ENCODE peak calls at places on chromosome 12, in eight cellular contexts. One of them, this sample, is unnamed.

GRCh38 chr12:46508651-46509050 is 136.1 kb upstream of the SLC38A2 start:
- DNase-seq in sigmoid colon: no peak
- DNase-seq in CD8-positive, alpha-beta T cell: no peak
- DNase-seq in endodermal cell: no peak
- DNase-seq in heart left ventricle: no peak
- DNase-seq in tibial nerve: no peak
- DNase-seq in dorsolateral prefrontal cortex: no peak
- DNase-seq in cardiac muscle cell: no peak
- DNase-seq in this sample: no peak

GRCh38 chr12:80714055-80714454 is 2.7 kb upstream of the MYF5 start:
- DNase-seq in sigmoid colon: no peak
- DNase-seq in CD8-positive, alpha-beta T cell: no peak
- DNase-seq in endodermal cell: peak; percentile 89
- DNase-seq in heart left ventricle: no peak
- DNase-seq in tibial nerve: no peak
- DNase-seq in dorsolateral prefrontal cortex: no peak
- DNase-seq in cardiac muscle cell: peak; percentile 60
- DNase-seq in this sample: no peak

GRCh38 chr12:84730561-84731162 is 181.9 kb downstream of the SLC6A15 start:
- DNase-seq in sigmoid colon: no peak
- DNase-seq in CD8-positive, alpha-beta T cell: no peak
- DNase-seq in endodermal cell: peak; percentile 56
- DNase-seq in heart left ventricle: no peak
- DNase-seq in tibial nerve: no peak
- DNase-seq in dorsolateral prefrontal cortex: no peak
- DNase-seq in cardiac muscle cell: no peak
- DNase-seq in this sample: no peak

GRCh38 chr12:51923506-51924365 is 16.4 kb downstream of the ACVRL1 start:
- DNase-seq in sigmoid colon: peak; percentile 79
- DNase-seq in CD8-positive, alpha-beta T cell: peak; percentile 37
- DNase-seq in endodermal cell: peak; percentile 93
- DNase-seq in heart left ventricle: peak; percentile 66
- DNase-seq in tibial nerve: peak; percentile 60
- DNase-seq in dorsolateral prefrontal cortex: no peak
- DNase-seq in cardiac muscle cell: peak; percentile 56
- DNase-seq in this sample: peak; percentile 59

GRCh38 chr12:6326316-6326959 is 15.4 kb downstream of the TNFRSF1A start:
- DNase-seq in sigmoid colon: peak; percentile 93
- DNase-seq in CD8-positive, alpha-beta T cell: no peak
- DNase-seq in endodermal cell: peak; percentile 93
- DNase-seq in heart left ventricle: peak; percentile 57
- DNase-seq in tibial nerve: no peak
- DNase-seq in dorsolateral prefrontal cortex: no peak
- DNase-seq in cardiac muscle cell: peak; percentile 80
- DNase-seq in this sample: no peak

GRCh38 chr12:75834591-75834990 is 197.0 kb downstream of the PHLDA1 start:
- DNase-seq in sigmoid colon: no peak
- DNase-seq in CD8-positive, alpha-beta T cell: no peak
- DNase-seq in endodermal cell: no peak
- DNase-seq in heart left ventricle: no peak
- DNase-seq in tibial nerve: no peak
- DNase-seq in dorsolateral prefrontal cortex: no peak
- DNase-seq in cardiac muscle cell: no peak
- DNase-seq in this sample: no peak

GRCh38 chr12:1212529-1212928 is 221.5 kb downstream of the ERC1 start:
- DNase-seq in sigmoid colon: no peak
- DNase-seq in CD8-positive, alpha-beta T cell: no peak
- DNase-seq in endodermal cell: peak; percentile 66
- DNase-seq in heart left ventricle: no peak
- DNase-seq in tibial nerve: no peak
- DNase-seq in dorsolateral prefrontal cortex: no peak
- DNase-seq in cardiac muscle cell: peak; percentile 48
- DNase-seq in this sample: no peak

GRCh38 chr12:132717531-132718387 is 7.1 kb downstream of the PGAM5 start:
- DNase-seq in sigmoid colon: no peak
- DNase-seq in CD8-positive, alpha-beta T cell: no peak
- DNase-seq in endodermal cell: peak; percentile 69
- DNase-seq in heart left ventricle: no peak
- DNase-seq in tibial nerve: no peak
- DNase-seq in dorsolateral prefrontal cortex: no peak
- DNase-seq in cardiac muscle cell: no peak
- DNase-seq in this sample: no peak

GRCh38 chr12:75579552-75579951 is 68.1 kb upstream of the KRR1 start:
- DNase-seq in sigmoid colon: no peak
- DNase-seq in CD8-positive, alpha-beta T cell: no peak
- DNase-seq in endodermal cell: no peak
- DNase-seq in heart left ventricle: no peak
- DNase-seq in tibial nerve: no peak
- DNase-seq in dorsolateral prefrontal cortex: no peak
- DNase-seq in cardiac muscle cell: no peak
- DNase-seq in this sample: no peak

GRCh38 chr12:42977451-42978230 is 388.1 kb upstream of the PRICKLE1 start:
- DNase-seq in sigmoid colon: no peak
- DNase-seq in CD8-positive, alpha-beta T cell: no peak
- DNase-seq in endodermal cell: no peak
- DNase-seq in heart left ventricle: no peak
- DNase-seq in tibial nerve: no peak
- DNase-seq in dorsolateral prefrontal cortex: no peak
- DNase-seq in cardiac muscle cell: no peak
- DNase-seq in this sample: no peak

GRCh38 chr12:55940065-55940732 is 9.2 kb downstream of the DGKA start:
- DNase-seq in sigmoid colon: peak; percentile 93
- DNase-seq in CD8-positive, alpha-beta T cell: peak; percentile 85
- DNase-seq in endodermal cell: peak; percentile 99
- DNase-seq in heart left ventricle: peak; percentile 87
- DNase-seq in tibial nerve: peak; percentile 93
- DNase-seq in dorsolateral prefrontal cortex: peak; percentile 88
- DNase-seq in cardiac muscle cell: peak; percentile 88
- DNase-seq in this sample: peak; percentile 90

GRCh38 chr12:27142102-27142721 is 59.8 kb upstream of the C12orf71 start:
- DNase-seq in sigmoid colon: peak; percentile 79
- DNase-seq in CD8-positive, alpha-beta T cell: peak; percentile 22
- DNase-seq in endodermal cell: peak; percentile 92
- DNase-seq in heart left ventricle: peak; percentile 61
- DNase-seq in tibial nerve: peak; percentile 80
- DNase-seq in dorsolateral prefrontal cortex: peak; percentile 45
- DNase-seq in cardiac muscle cell: peak; percentile 85
- DNase-seq in this sample: peak; percentile 68

GRCh38 chr12:57154076-57154475 is 6.7 kb upstream of the LRP1-AS start:
- DNase-seq in sigmoid colon: peak; percentile 62
- DNase-seq in CD8-positive, alpha-beta T cell: no peak
- DNase-seq in endodermal cell: no peak
- DNase-seq in heart left ventricle: no peak
- DNase-seq in tibial nerve: no peak
- DNase-seq in dorsolateral prefrontal cortex: no peak
- DNase-seq in cardiac muscle cell: no peak
- DNase-seq in this sample: no peak

GRCh38 chr12:94193168-94193567 is 44.8 kb downstream of the PLXNC1 start:
- DNase-seq in sigmoid colon: no peak
- DNase-seq in CD8-positive, alpha-beta T cell: no peak
- DNase-seq in endodermal cell: no peak
- DNase-seq in heart left ventricle: no peak
- DNase-seq in tibial nerve: no peak
- DNase-seq in dorsolateral prefrontal cortex: no peak
- DNase-seq in cardiac muscle cell: no peak
- DNase-seq in this sample: no peak

GRCh38 chr12:95218852-95219171 is 1.2 kb downstream of the VEZT start:
- DNase-seq in sigmoid colon: no peak
- DNase-seq in CD8-positive, alpha-beta T cell: peak; percentile 38
- DNase-seq in endodermal cell: no peak
- DNase-seq in heart left ventricle: no peak
- DNase-seq in tibial nerve: no peak
- DNase-seq in dorsolateral prefrontal cortex: no peak
- DNase-seq in cardiac muscle cell: peak; percentile 15
- DNase-seq in this sample: no peak

GRCh38 chr12:84772281-84772680 is 140.3 kb downstream of the SLC6A15 start:
- DNase-seq in sigmoid colon: no peak
- DNase-seq in CD8-positive, alpha-beta T cell: no peak
- DNase-seq in endodermal cell: no peak
- DNase-seq in heart left ventricle: no peak
- DNase-seq in tibial nerve: no peak
- DNase-seq in dorsolateral prefrontal cortex: no peak
- DNase-seq in cardiac muscle cell: no peak
- DNase-seq in this sample: no peak

GRCh38 chr12:92505373-92506340 is 197.1 kb upstream of the PLEKHG7 start:
- DNase-seq in sigmoid colon: peak; percentile 89
- DNase-seq in CD8-positive, alpha-beta T cell: peak; percentile 45
- DNase-seq in endodermal cell: no peak
- DNase-seq in heart left ventricle: peak; percentile 68
- DNase-seq in tibial nerve: peak; percentile 81
- DNase-seq in dorsolateral prefrontal cortex: peak; percentile 30
- DNase-seq in cardiac muscle cell: no peak
- DNase-seq in this sample: peak; percentile 82

GRCh38 chr12:91722072-91722471 is 423.6 kb downstream of the BTG1 start:
- DNase-seq in sigmoid colon: no peak
- DNase-seq in CD8-positive, alpha-beta T cell: no peak
- DNase-seq in endodermal cell: no peak
- DNase-seq in heart left ventricle: no peak
- DNase-seq in tibial nerve: no peak
- DNase-seq in dorsolateral prefrontal cortex: no peak
- DNase-seq in cardiac muscle cell: no peak
- DNase-seq in this sample: no peak

GRCh38 chr12:67720383-67720856 is 71.9 kb downstream of the DYRK2 start:
- DNase-seq in sigmoid colon: peak; percentile 67
- DNase-seq in CD8-positive, alpha-beta T cell: no peak
- DNase-seq in endodermal cell: peak; percentile 40
- DNase-seq in heart left ventricle: peak; percentile 52
- DNase-seq in tibial nerve: no peak
- DNase-seq in dorsolateral prefrontal cortex: no peak
- DNase-seq in cardiac muscle cell: no peak
- DNase-seq in this sample: peak; percentile 76

GRCh38 chr12:132812631-132813305 is 15.9 kb downstream of the GOLGA3 start:
- DNase-seq in sigmoid colon: no peak
- DNase-seq in CD8-positive, alpha-beta T cell: peak; percentile 42
- DNase-seq in endodermal cell: no peak
- DNase-seq in heart left ventricle: no peak
- DNase-seq in tibial nerve: no peak
- DNase-seq in dorsolateral prefrontal cortex: no peak
- DNase-seq in cardiac muscle cell: no peak
- DNase-seq in this sample: no peak

GRCh38 chr12:20044836-20045235 is 323.5 kb upstream of the PDE3A start:
- DNase-seq in sigmoid colon: no peak
- DNase-seq in CD8-positive, alpha-beta T cell: no peak
- DNase-seq in endodermal cell: no peak
- DNase-seq in heart left ventricle: no peak
- DNase-seq in tibial nerve: no peak
- DNase-seq in dorsolateral prefrontal cortex: no peak
- DNase-seq in cardiac muscle cell: no peak
- DNase-seq in this sample: no peak

GRCh38 chr12:106709068-106709511 is 65.4 kb upstream of the RIC8B start:
- DNase-seq in sigmoid colon: no peak
- DNase-seq in CD8-positive, alpha-beta T cell: no peak
- DNase-seq in endodermal cell: peak; percentile 65
- DNase-seq in heart left ventricle: no peak
- DNase-seq in tibial nerve: no peak
- DNase-seq in dorsolateral prefrontal cortex: no peak
- DNase-seq in cardiac muscle cell: no peak
- DNase-seq in this sample: no peak
- TF ChIP-seq CTCF in sigmoid colon: no peak
- TF ChIP-seq CTCF in CD8-positive, alpha-beta T cell: no peak
- TF ChIP-seq CTCF in endodermal cell: peak; percentile 60
- TF ChIP-seq CTCF in heart left ventricle: no peak
- TF ChIP-seq CTCF in tibial nerve: no peak
- TF ChIP-seq CTCF in dorsolateral prefrontal cortex: no peak
- TF ChIP-seq CTCF in cardiac muscle cell: no peak
- TF ChIP-seq CTCF in this sample: no peak

DNA sequence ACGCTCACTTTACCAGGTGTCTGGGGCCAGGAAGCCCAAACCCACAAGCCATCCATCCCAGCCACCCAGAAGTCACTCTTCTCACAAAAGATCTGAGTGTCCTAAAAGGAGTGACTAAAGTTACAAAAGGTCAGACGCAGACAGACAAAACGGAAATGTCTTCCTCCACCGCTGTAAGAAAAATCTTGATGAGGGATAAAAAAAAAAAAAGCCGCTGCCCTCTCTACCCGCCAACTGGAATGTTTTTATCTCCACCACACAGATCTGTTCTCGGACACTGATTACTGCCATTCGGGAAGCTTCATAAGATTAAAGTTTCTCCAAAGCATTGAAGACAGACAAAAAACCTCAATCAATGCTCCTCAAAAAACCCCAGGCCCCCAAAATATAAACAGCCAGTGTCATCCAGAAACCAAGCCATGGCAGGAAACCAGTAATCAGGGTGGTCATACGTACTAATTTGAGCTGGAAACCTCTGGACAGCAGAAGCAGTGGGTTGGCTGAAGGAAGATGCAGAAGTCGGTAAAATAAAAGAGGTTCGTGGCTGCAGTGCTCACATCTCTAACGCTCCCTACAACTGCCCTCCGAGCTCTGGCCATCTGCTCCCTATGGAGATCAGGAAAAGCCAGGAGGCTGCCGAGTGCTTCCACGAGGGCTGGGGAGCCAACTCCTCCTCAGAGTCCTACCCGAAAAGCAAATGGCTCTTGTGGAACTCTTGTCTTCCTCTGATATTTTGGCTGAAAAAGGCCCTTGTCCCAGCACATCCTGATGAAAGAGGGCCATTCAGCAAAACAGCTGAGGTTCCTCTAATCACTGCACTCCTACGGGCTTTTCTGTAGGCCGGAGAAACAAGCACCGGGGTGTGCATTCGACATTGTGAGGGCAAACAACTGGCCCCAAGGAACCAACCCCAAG is 30.3 kb downstream of the SSH1 start:
- DNase-seq in sigmoid colon: no peak
- DNase-seq in CD8-positive, alpha-beta T cell: no peak
- DNase-seq in endodermal cell: no peak
- DNase-seq in heart left ventricle: no peak
- DNase-seq in tibial nerve: no peak
- DNase-seq in dorsolateral prefrontal cortex: no peak
- DNase-seq in cardiac muscle cell: no peak
- DNase-seq in this sample: no peak
- H3K4me3 ChIP-seq in sigmoid colon: peak overlapping the region; percentile 15
- H3K4me3 ChIP-seq in CD8-positive, alpha-beta T cell: no peak overlapping the region
- H3K4me3 ChIP-seq in endodermal cell: no peak overlapping the region
- H3K4me3 ChIP-seq in heart left ventricle: peak overlapping the region; percentile 15
- H3K4me3 ChIP-seq in tibial nerve: peak overlapping the region; percentile 17
- H3K4me3 ChIP-seq in dorsolateral prefrontal cortex: peak overlapping the region; percentile 38
- H3K4me3 ChIP-seq in cardiac muscle cell: no peak overlapping the region
- H3K4me3 ChIP-seq in this sample: no peak overlapping the region

GRCh38 chr12:117100851-117101673 is 1.8 kb upstream of the TESC start:
- DNase-seq in sigmoid colon: peak; percentile 27
- DNase-seq in CD8-positive, alpha-beta T cell: no peak
- DNase-seq in endodermal cell: peak; percentile 73
- DNase-seq in heart left ventricle: peak; percentile 25
- DNase-seq in tibial nerve: no peak
- DNase-seq in dorsolateral prefrontal cortex: no peak
- DNase-seq in cardiac muscle cell: no peak
- DNase-seq in this sample: no peak
- H3K27me3 ChIP-seq in sigmoid colon: peaks cover 68% of the 10 kb centered on the region
- H3K27me3 ChIP-seq in CD8-positive, alpha-beta T cell: peaks cover 3% of the 10 kb centered on the region
- H3K27me3 ChIP-seq in endodermal cell: peaks cover 20% of the 10 kb centered on the region
- H3K27me3 ChIP-seq in heart left ventricle: peaks cover 33% of the 10 kb centered on the region
- H3K27me3 ChIP-seq in tibial nerve: no peaks in the 10 kb centered on the region
- H3K27me3 ChIP-seq in dorsolateral prefrontal cortex: peaks cover 16% of the 10 kb centered on the region
- H3K27me3 ChIP-seq in cardiac muscle cell: peaks cover 20% of the 10 kb centered on the region
- H3K27me3 ChIP-seq in this sample: no peaks in the 10 kb centered on the region

GRCh38 chr12:106791531-106791930 is 17.0 kb downstream of the RIC8B start:
- DNase-seq in sigmoid colon: no peak
- DNase-seq in CD8-positive, alpha-beta T cell: no peak
- DNase-seq in endodermal cell: no peak
- DNase-seq in heart left ventricle: no peak
- DNase-seq in tibial nerve: no peak
- DNase-seq in dorsolateral prefrontal cortex: no peak
- DNase-seq in cardiac muscle cell: no peak
- DNase-seq in this sample: no peak

GRCh38 chr12:106794369-106794768 is 19.9 kb downstream of the RIC8B start:
- DNase-seq in sigmoid colon: no peak
- DNase-seq in CD8-positive, alpha-beta T cell: no peak
- DNase-seq in endodermal cell: no peak
- DNase-seq in heart left ventricle: no peak
- DNase-seq in tibial nerve: no peak
- DNase-seq in dorsolateral prefrontal cortex: no peak
- DNase-seq in cardiac muscle cell: no peak
- DNase-seq in this sample: no peak

GRCh38 chr12:106790020-106790419 is 15.5 kb downstream of the RIC8B start:
- DNase-seq in sigmoid colon: no peak
- DNase-seq in CD8-positive, alpha-beta T cell: no peak
- DNase-seq in endodermal cell: no peak
- DNase-seq in heart left ventricle: no peak
- DNase-seq in tibial nerve: no peak
- DNase-seq in dorsolateral prefrontal cortex: no peak
- DNase-seq in cardiac muscle cell: no peak
- DNase-seq in this sample: no peak
- TF ChIP-seq CTCF in sigmoid colon: no peak
- TF ChIP-seq CTCF in CD8-positive, alpha-beta T cell: no peak
- TF ChIP-seq CTCF in endodermal cell: peak; percentile 29
- TF ChIP-seq CTCF in heart left ventricle: no peak
- TF ChIP-seq CTCF in tibial nerve: no peak
- TF ChIP-seq CTCF in dorsolateral prefrontal cortex: no peak
- TF ChIP-seq CTCF in cardiac muscle cell: peak; percentile 24
- TF ChIP-seq CTCF in this sample: no peak